ENCODE peak calls at places on chromosomes 2 and 18, in ten cellular contexts. R is IMR-90, P is cardiac fibroblast, K is hepatocyte, F is mucosa of descending colon, O is LNCaP clone FGC, C is astrocyte of the spinal cord, J is fibroblast of lung, A is endothelial cell of umbilical vein, Y is sigmoid colon. Q is an unnamed sample.

GRCh38 chr2:200177971-200178911 is 128.3 kb upstream of the SPATS2L start:
- DNase-seq in R (peak), P (no peak), K (no peak), F (no peak), O (no peak), C (peak), J (peak), A (no peak), Y (no peak), Q (peak)

GRCh38 chr2:127094509-127095366 is 12.2 kb downstream of the BIN1 start:
- DNase-seq in R (peak), P (peak), K (peak), F (peak), O (no peak), C (peak), J (peak), A (no peak), Y (peak), Q (no peak)

GRCh38 chr2:179443175-179443574 is 178.5 kb upstream of the SESTD1 start:
- DNase-seq in R (no peak), P (no peak), K (no peak), F (no peak), O (no peak), C (no peak), J (no peak), A (no peak), Y (no peak), Q (no peak)

GRCh38 chr2:214731008-214731407 is 78.5 kb downstream of the BARD1 start:
- DNase-seq in R (no peak), P (no peak), K (no peak), F (no peak), O (no peak), C (no peak), J (no peak), A (peak), Y (no peak), Q (no peak)

GRCh38 chr2:187553908-187554703 is at the start of gene TFPI:
- DNase-seq in R (peak), P (peak), K (peak), F (no peak), O (no peak), C (peak), J (peak), A (peak), Y (no peak), Q (peak)

GRCh38 chr2:40169430-40169829 is 282.5 kb downstream of the SLC8A1 start:
- DNase-seq in R (peak), P (no peak), K (no peak), F (no peak), O (no peak), C (peak), J (no peak), A (no peak), Y (no peak), Q (peak)

GRCh38 chr2:101106453-101107181 is 44.6 kb downstream of the TBC1D8 start:
- DNase-seq in R (peak), P (no peak), K (peak), F (no peak), O (no peak), C (no peak), J (peak), A (peak), Y (no peak), Q (no peak)

GRCh38 chr2:221429741-221430491 is 142.2 kb downstream of the EPHA4 start:
- DNase-seq in R (peak), P (no peak), K (no peak), F (no peak), O (peak), C (peak), J (no peak), A (peak), Y (peak), Q (peak)

GRCh38 chr2:8938384-8938783 is 65.1 kb downstream of the MBOAT2 start:
- DNase-seq in R (no peak), P (no peak), K (no peak), F (no peak), O (no peak), C (no peak), J (no peak), A (no peak), Y (no peak), Q (no peak)

GRCh38 chr2:60806988-60807681 is 51.1 kb downstream of the PAPOLG start:
- DNase-seq in R (peak), P (peak), K (no peak), F (no peak), O (no peak), C (peak), J (peak), A (no peak), Y (no peak), Q (peak)

GRCh38 chr2:31675485-31675901 is 94.8 kb upstream of the SRD5A2 start:
- DNase-seq in R (no peak), P (no peak), K (no peak), F (no peak), O (no peak), C (no peak), J (no peak), A (no peak), Y (no peak), Q (no peak)

GRCh38 chr2:31107588-31108300 is 30.5 kb downstream of the GALNT14 start:
- DNase-seq in R (no peak), P (no peak), K (peak), F (no peak), O (peak), C (peak), J (peak), A (no peak), Y (no peak), Q (peak)

GRCh38 chr2:11532434-11533055 is 1.3 kb upstream of the GREB1 start:
- DNase-seq in R (peak), P (peak), K (no peak), F (no peak), O (no peak), C (no peak), J (peak), A (no peak), Y (no peak), Q (peak)

GRCh38 chr18:74625157-74625556 is 27.5 kb downstream of the ZNF407 start:
- DNase-seq in R (peak), P (peak), K (no peak), F (no peak), O (no peak), C (peak), J (no peak), A (no peak), Y (no peak), Q (no peak)

GRCh38 chr18:77320960-77321559 is 71.4 kb downstream of the GALR1 start:
- DNase-seq in R (no peak), P (peak), K (no peak), F (no peak), O (no peak), C (no peak), J (no peak), A (no peak), Y (no peak), Q (no peak)

GRCh38 chr2:177629357-177630000 is 236.9 kb downstream of the AGPS start:
- DNase-seq in R (no peak), P (no peak), K (no peak), F (no peak), O (no peak), C (no peak), J (no peak), A (no peak), Y (no peak), Q (no peak)

GRCh38 chr2:10305715-10306114 is 3.0 kb downstream of the HPCAL1 start:
- DNase-seq in R (no peak), P (no peak), K (peak), F (peak), O (no peak), C (no peak), J (no peak), A (no peak), Y (no peak), Q (no peak)

GRCh38 chr2:27496357-27497287 is at the start of gene GCKR:
- DNase-seq in R (peak), P (peak), K (peak), F (no peak), O (no peak), C (no peak), J (no peak), A (peak), Y (no peak), Q (peak)

GRCh38 chr2:144219979-144220378 is 299.9 kb downstream of the ZEB2 start:
- DNase-seq in R (no peak), P (no peak), K (no peak), F (no peak), O (no peak), C (no peak), J (no peak), A (no peak), Y (no peak), Q (no peak)

GRCh38 chr2:218857371-218858137 is 2.1 kb upstream of the WNT6 start:
- DNase-seq in R (no peak), P (no peak), K (no peak), F (no peak), O (no peak), C (no peak), J (no peak), A (no peak), Y (peak), Q (no peak)

GRCh38 chr2:46095821-46096220 is 201.4 kb upstream of the EPAS1 start:
- DNase-seq in R (peak), P (peak), K (no peak), F (no peak), O (no peak), C (no peak), J (no peak), A (no peak), Y (no peak), Q (peak)

GRCh38 chr2:120863173-120863545 is 127.5 kb downstream of the GLI2 start:
- DNase-seq in R (no peak), P (no peak), K (no peak), F (no peak), O (no peak), C (no peak), J (no peak), A (no peak), Y (peak), Q (no peak)

GRCh38 chr18:42950732-42951131 is 164.8 kb downstream of the RIT2 start:
- DNase-seq in R (no peak), P (no peak), K (no peak), F (no peak), O (no peak), C (no peak), J (no peak), A (no peak), Y (no peak), Q (no peak)

GRCh38 chr2:5479265-5479928 is 212.8 kb upstream of the SOX11 start:
- DNase-seq in R (no peak), P (no peak), K (no peak), F (no peak), O (no peak), C (no peak), J (no peak), A (no peak), Y (no peak), Q (no peak)

GRCh38 chr2:26599387-26599786 is 41.8 kb downstream of the CIB4 start:
- DNase-seq in R (no peak), P (no peak), K (no peak), F (no peak), O (no peak), C (no peak), J (no peak), A (no peak), Y (no peak), Q (peak)

GRCh38 chr2:180604077-180604476 is 376.3 kb upstream of the UBE2E3 start:
- DNase-seq in R (peak), P (peak), K (peak), F (no peak), O (no peak), C (no peak), J (peak), A (peak), Y (no peak), Q (peak)

GRCh38 chr2:170235860-170236638 is 58.1 kb downstream of the MYO3B start:
- DNase-seq in R (peak), P (peak), K (peak), F (no peak), O (no peak), C (peak), J (peak), A (peak), Y (no peak), Q (peak)

GRCh38 chr2:1079873-1080799 is 129.5 kb downstream of the SNTG2 start:
- DNase-seq in R (no peak), P (no peak), K (no peak), F (no peak), O (no peak), C (no peak), J (no peak), A (no peak), Y (no peak), Q (no peak)

GRCh38 chr2:59195851-59196250 is 954.7 kb upstream of the FANCL start:
- DNase-seq in R (no peak), P (no peak), K (no peak), F (no peak), O (no peak), C (peak), J (no peak), A (no peak), Y (no peak), Q (no peak)

GRCh38 chr2:59190518-59190917 is 949.4 kb upstream of the FANCL start:
- DNase-seq in R (no peak), P (no peak), K (no peak), F (no peak), O (no peak), C (no peak), J (no peak), A (no peak), Y (no peak), Q (no peak)

GRCh38 chr2:59196511-59196910 is 955.4 kb upstream of the FANCL start:
- DNase-seq in R (peak), P (peak), K (no peak), F (no peak), O (no peak), C (peak), J (peak), A (no peak), Y (no peak), Q (peak)
- TF ChIP-seq CTCF in R (no peak), P (no peak), K (no peak), F (no peak), O (no peak), C (no peak), J (no peak), A (no peak), Y (no peak), Q (no peak)

GRCh38 chr2:20595439-20596192 is 55.3 kb downstream of the HS1BP3 start:
- DNase-seq in R (peak), P (peak), K (no peak), F (no peak), O (no peak), C (peak), J (peak), A (peak), Y (peak), Q (peak)

GRCh38 chr2:20594048-20594750 is 56.7 kb downstream of the HS1BP3 start:
- DNase-seq in R (no peak), P (no peak), K (no peak), F (no peak), O (no peak), C (no peak), J (no peak), A (no peak), Y (peak), Q (no peak)

GRCh38 chr2:20593072-20594034 is 57.5 kb downstream of the HS1BP3 start:
- DNase-seq in R (peak), P (peak), K (peak), F (no peak), O (no peak), C (peak), J (peak), A (peak), Y (peak), Q (peak)

GRCh38 chr2:20596193-20596972 is 54.5 kb downstream of the HS1BP3 start:
- DNase-seq in R (no peak), P (no peak), K (no peak), F (no peak), O (no peak), C (no peak), J (no peak), A (no peak), Y (no peak), Q (no peak)

GRCh38 chr2:20594957-20595356 is 55.9 kb downstream of the HS1BP3 start:
- DNase-seq in R (no peak), P (no peak), K (no peak), F (no peak), O (no peak), C (no peak), J (no peak), A (no peak), Y (peak), Q (no peak)
- H3K4me3 ChIP-seq in R (no peak), P (no peak), K (no peak), F (no peak), O (no peak), C (no peak), J (no peak), A (no peak), Y (no peak), Q (no peak)

DNA sequence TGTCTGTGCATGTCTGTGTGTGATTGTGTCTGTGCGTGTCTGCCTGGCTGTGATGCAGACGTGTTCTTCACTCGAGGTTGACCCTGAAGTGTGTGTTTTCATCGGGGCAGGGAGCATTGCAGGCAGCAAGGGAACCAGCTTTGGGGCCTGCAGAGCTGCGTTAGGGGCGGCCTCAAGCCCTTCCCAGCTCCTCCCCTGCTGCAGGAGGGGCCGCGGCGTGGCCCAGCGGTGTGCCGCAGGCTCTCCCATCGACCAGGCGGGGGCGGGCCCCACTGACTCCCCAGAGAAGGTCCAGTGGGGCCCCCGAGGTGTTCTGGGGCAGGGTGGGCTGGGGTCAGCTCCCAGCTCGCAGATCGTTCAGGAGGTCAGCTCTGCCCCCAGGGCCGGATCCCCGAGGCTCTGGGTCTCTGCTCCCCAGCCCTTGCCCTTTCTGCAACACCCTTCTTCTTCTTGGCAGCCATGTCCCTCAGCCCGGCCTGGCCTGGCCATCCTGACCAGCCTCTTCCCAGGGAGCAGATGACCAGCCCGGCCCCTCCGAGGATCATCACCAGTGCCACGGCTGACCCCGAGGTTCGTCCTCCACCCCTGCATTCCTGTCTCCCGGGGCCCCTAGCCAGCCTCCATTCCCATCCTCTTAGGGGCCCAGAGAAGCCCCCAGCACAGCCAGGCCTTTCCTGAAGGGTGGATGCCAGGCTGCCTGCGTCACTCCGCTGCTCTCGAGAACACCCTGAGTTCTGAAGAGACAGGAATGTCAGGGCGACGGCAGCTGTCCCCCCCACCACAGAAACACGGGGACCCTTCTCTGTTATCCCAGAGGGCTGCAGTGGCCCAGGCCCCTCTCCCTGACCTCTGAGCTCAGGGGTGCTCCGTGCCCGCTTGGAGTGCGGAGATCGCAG is 11.1 kb upstream of the KLHL30 start:
- DNase-seq in R (peak), P (peak), K (no peak), F (peak), O (no peak), C (peak), J (peak), A (no peak), Y (peak), Q (peak)
- TF ChIP-seq CTCF in R (no peak), P (no peak), K (no peak), F (no peak), O (no peak), C (no peak), J (no peak), A (no peak), Y (no peak), Q (no peak)

DNA sequence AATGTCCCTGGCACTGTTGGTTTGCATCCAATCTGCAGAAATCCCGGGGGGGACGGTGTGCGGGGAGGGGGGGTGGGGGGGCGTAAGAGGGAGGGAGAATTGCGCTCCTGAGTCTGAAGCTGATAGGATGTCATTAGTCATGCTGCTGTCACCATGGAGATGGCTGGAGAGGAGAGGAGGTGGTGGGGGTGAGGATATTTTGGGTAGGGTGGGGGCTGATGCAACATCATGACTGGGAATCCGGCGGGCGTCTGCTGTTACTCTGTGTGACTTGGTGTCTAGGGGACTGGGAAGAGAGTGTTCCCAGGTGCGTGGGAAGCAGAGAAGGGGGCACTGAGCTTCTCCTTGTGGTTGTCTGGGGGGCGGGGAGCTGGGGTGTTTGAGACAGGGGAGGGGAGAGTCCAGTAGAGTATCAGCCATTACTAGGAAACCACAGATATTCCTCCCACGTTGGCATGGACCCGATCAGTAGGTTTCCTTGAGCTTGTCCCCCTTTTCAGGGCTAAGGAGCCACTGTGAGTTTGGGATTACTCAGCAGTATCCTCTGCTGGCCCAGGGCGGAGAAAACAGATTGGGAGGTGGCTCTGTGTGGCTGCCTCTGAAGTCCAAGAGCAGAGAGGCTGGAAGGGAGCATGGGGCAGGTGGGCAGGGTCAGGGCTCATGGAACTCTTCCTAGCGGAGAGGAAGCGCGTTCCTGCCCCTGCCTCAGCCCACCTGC is 18.9 kb downstream of the TET3 start:
- DNase-seq in R (peak), P (peak), K (peak), F (no peak), O (no peak), C (peak), J (peak), A (no peak), Y (no peak), Q (peak)
- H3K4me3 ChIP-seq in R (peak), P (peak), K (peak), F (no peak), O (no peak), C (peak), J (peak), A (no peak), Y (peak), Q (peak)

DNA sequence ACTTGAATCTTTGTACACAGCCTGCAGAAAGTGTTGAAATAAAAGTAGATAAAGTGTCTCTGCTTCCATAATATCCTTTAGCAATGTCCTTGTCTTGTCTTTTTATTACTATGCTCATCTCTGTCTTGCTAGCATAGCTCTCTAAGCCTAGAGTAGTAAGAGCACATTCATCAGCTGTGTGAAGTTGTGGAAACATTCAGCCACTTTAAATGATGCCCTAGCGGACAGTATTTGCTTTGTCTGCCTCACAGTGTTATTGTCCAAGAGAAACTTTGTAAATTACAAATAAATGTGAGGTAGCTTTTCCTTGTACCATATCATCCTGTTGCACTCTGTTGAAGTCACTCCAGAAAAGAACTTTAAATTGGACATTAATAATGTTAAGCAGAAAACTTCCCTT is 60.3 kb upstream of the TTC21B start:
- DNase-seq in R (no peak), P (no peak), K (no peak), F (no peak), O (no peak), C (no peak), J (no peak), A (no peak), Y (no peak), Q (no peak)
- TF ChIP-seq CTCF in R (no peak), P (no peak), K (no peak), F (no peak), O (no peak), C (no peak), J (no peak), A (no peak), Y (no peak), Q (no peak)

DNA sequence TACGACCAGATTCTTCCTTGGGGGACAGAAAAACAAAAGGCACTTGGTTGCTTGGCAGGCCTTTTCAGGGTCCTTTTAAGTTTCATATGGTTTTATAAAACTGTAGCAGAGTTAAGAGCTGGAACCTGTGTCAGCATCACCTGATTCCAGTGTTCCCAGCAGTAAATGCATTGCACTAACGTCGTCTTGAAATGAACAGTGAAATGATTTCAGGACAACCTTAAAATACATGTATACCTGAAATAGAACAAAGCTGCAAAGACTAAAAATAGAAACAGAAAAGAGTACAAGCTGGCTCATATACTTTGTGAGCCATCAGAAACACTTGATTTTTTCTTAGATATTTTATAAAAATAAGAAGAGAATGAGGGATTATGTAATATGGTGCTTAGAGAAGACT is 51.9 kb downstream of the ACSL3 start:
- DNase-seq in R (no peak), P (no peak), K (no peak), F (no peak), O (no peak), C (no peak), J (no peak), A (no peak), Y (no peak), Q (no peak)
- H3K4me3 ChIP-seq in R (no peak), P (no peak), K (no peak), F (no peak), O (no peak), C (no peak), J (no peak), A (no peak), Y (no peak), Q (no peak)

Q was measured in fibroblast of mammary gland.